ENCODE peak calls at places on chromosomes 7 and 10, in ten cellular contexts. One of them, this sample, is unnamed.

GRCh38 chr10:84340187-84340586 is 11.8 kb downstream of the CCSER2 start:
- ATAC-seq in pancreas: no peak
- ATAC-seq in left lung: peak; percentile 17
- ATAC-seq in HepG2: no peak
- ATAC-seq in upper lobe of left lung: no peak
- ATAC-seq in RWPE2: no peak
- ATAC-seq in upper lobe of right lung: peak; percentile 33
- ATAC-seq in lower lobe of right lung: peak; percentile 48
- ATAC-seq in A549: no peak
- ATAC-seq in psoas muscle: no peak
- ATAC-seq in this sample: no peak

GRCh38 chr7:22251906-22252495 is 105.0 kb downstream of the RAPGEF5 start:
- ATAC-seq in pancreas: no peak
- ATAC-seq in left lung: no peak
- ATAC-seq in HepG2: no peak
- ATAC-seq in upper lobe of left lung: no peak
- ATAC-seq in RWPE2: no peak
- ATAC-seq in upper lobe of right lung: no peak
- ATAC-seq in lower lobe of right lung: no peak
- ATAC-seq in A549: no peak
- ATAC-seq in psoas muscle: no peak
- ATAC-seq in this sample: no peak

GRCh38 chr7:111855842-111856227 is 293.5 kb upstream of the IMMP2L start:
- ATAC-seq in pancreas: peak; percentile 83
- ATAC-seq in left lung: peak; percentile 35
- ATAC-seq in HepG2: peak; percentile 73
- ATAC-seq in upper lobe of left lung: no peak
- ATAC-seq in RWPE2: no peak
- ATAC-seq in upper lobe of right lung: no peak
- ATAC-seq in lower lobe of right lung: no peak
- ATAC-seq in A549: peak; percentile 70
- ATAC-seq in psoas muscle: no peak
- ATAC-seq in this sample: no peak

GRCh38 chr7:27617651-27618381 is 44.9 kb downstream of the HIBADH start:
- ATAC-seq in pancreas: no peak
- ATAC-seq in left lung: no peak
- ATAC-seq in HepG2: peak; percentile 93
- ATAC-seq in upper lobe of left lung: peak; percentile 51
- ATAC-seq in RWPE2: no peak
- ATAC-seq in upper lobe of right lung: no peak
- ATAC-seq in lower lobe of right lung: peak; percentile 32
- ATAC-seq in A549: no peak
- ATAC-seq in psoas muscle: no peak
- ATAC-seq in this sample: no peak

GRCh38 chr7:100509213-100509612 is 25.5 kb downstream of the NYAP1 start:
- ATAC-seq in pancreas: peak; percentile 85
- ATAC-seq in left lung: no peak
- ATAC-seq in HepG2: peak; percentile 56
- ATAC-seq in upper lobe of left lung: no peak
- ATAC-seq in RWPE2: peak; percentile 89
- ATAC-seq in upper lobe of right lung: peak; percentile 15
- ATAC-seq in lower lobe of right lung: peak; percentile 17
- ATAC-seq in A549: no peak
- ATAC-seq in psoas muscle: no peak
- ATAC-seq in this sample: no peak

GRCh38 chr10:62691331-62691730 is 113.2 kb upstream of the ADO start:
- ATAC-seq in pancreas: no peak
- ATAC-seq in left lung: no peak
- ATAC-seq in HepG2: no peak
- ATAC-seq in upper lobe of left lung: no peak
- ATAC-seq in RWPE2: no peak
- ATAC-seq in upper lobe of right lung: no peak
- ATAC-seq in lower lobe of right lung: no peak
- ATAC-seq in A549: no peak
- ATAC-seq in psoas muscle: no peak
- ATAC-seq in this sample: no peak

GRCh38 chr10:112407696-112408095 is 33.8 kb downstream of the ACSL5 start:
- ATAC-seq in pancreas: no peak
- ATAC-seq in left lung: no peak
- ATAC-seq in HepG2: no peak
- ATAC-seq in upper lobe of left lung: no peak
- ATAC-seq in RWPE2: no peak
- ATAC-seq in upper lobe of right lung: no peak
- ATAC-seq in lower lobe of right lung: no peak
- ATAC-seq in A549: no peak
- ATAC-seq in psoas muscle: no peak
- ATAC-seq in this sample: no peak

GRCh38 chr7:49483142-49483541 is 290.3 kb upstream of the VWC2 start:
- ATAC-seq in pancreas: peak; percentile 52
- ATAC-seq in left lung: no peak
- ATAC-seq in HepG2: peak; percentile 44
- ATAC-seq in upper lobe of left lung: no peak
- ATAC-seq in RWPE2: no peak
- ATAC-seq in upper lobe of right lung: peak; percentile 74
- ATAC-seq in lower lobe of right lung: no peak
- ATAC-seq in A549: no peak
- ATAC-seq in psoas muscle: no peak
- ATAC-seq in this sample: no peak

GRCh38 chr10:64977912-64978311 is 1456.7 kb downstream of the REEP3 start:
- ATAC-seq in pancreas: no peak
- ATAC-seq in left lung: no peak
- ATAC-seq in HepG2: no peak
- ATAC-seq in upper lobe of left lung: no peak
- ATAC-seq in RWPE2: no peak
- ATAC-seq in upper lobe of right lung: no peak
- ATAC-seq in lower lobe of right lung: no peak
- ATAC-seq in A549: no peak
- ATAC-seq in psoas muscle: no peak
- ATAC-seq in this sample: no peak
- TF ChIP-seq CTCF in pancreas: no peak
- TF ChIP-seq CTCF in left lung: no peak
- TF ChIP-seq CTCF in HepG2: no peak
- TF ChIP-seq CTCF in upper lobe of left lung: no peak
- TF ChIP-seq CTCF in RWPE2: peak; percentile 39
- TF ChIP-seq CTCF in upper lobe of right lung: peak; percentile 10
- TF ChIP-seq CTCF in lower lobe of right lung: no peak
- TF ChIP-seq CTCF in A549: no peak
- TF ChIP-seq CTCF in psoas muscle: peak; percentile 6
- TF ChIP-seq CTCF in this sample: no peak

DNA sequence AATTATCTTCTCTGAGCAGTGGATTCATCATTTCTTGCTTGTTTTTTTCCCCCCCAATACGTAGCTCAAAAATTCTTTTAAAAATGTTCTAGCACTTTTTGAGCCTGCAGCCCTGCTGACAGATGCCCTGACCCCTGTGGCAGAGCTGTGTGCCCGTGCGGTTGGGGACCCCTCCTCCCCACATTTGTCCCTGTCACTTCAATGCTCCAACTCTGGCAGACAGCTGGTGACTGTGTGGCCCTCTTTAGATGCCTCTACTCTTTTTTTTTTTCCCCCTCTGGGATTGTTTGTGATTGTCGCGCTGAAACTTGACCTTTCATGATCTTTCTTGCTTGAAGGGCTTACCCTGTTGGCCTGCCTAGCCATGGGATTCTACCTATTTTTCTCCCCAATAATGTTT is 214.1 kb downstream of the TMEM178B start:
- ATAC-seq in pancreas: no peak
- ATAC-seq in left lung: no peak
- ATAC-seq in HepG2: no peak
- ATAC-seq in upper lobe of left lung: no peak
- ATAC-seq in RWPE2: no peak
- ATAC-seq in upper lobe of right lung: no peak
- ATAC-seq in lower lobe of right lung: no peak
- ATAC-seq in A549: no peak
- ATAC-seq in psoas muscle: no peak
- ATAC-seq in this sample: no peak
- H3K4me1 ChIP-seq in pancreas: no peaks in the 10 kb centered on the region
- H3K4me1 ChIP-seq in left lung: no peaks in the 10 kb centered on the region
- H3K4me1 ChIP-seq in HepG2: no peaks in the 10 kb centered on the region
- H3K4me1 ChIP-seq in upper lobe of left lung: no peaks in the 10 kb centered on the region
- H3K4me1 ChIP-seq in RWPE2: no peaks in the 10 kb centered on the region
- H3K4me1 ChIP-seq in upper lobe of right lung: no peaks in the 10 kb centered on the region
- H3K4me1 ChIP-seq in lower lobe of right lung: no peaks in the 10 kb centered on the region
- H3K4me1 ChIP-seq in A549: no peaks in the 10 kb centered on the region
- H3K4me1 ChIP-seq in psoas muscle: no peaks in the 10 kb centered on the region
- H3K4me1 ChIP-seq in this sample: no peaks in the 10 kb centered on the region

GRCh38 chr7:47180268-47180826 is 401.6 kb downstream of the TNS3 start:
- ATAC-seq in pancreas: peak; percentile 66
- ATAC-seq in left lung: peak; percentile 78
- ATAC-seq in HepG2: peak; percentile 93
- ATAC-seq in upper lobe of left lung: no peak
- ATAC-seq in RWPE2: peak; percentile 81
- ATAC-seq in upper lobe of right lung: peak; percentile 74
- ATAC-seq in lower lobe of right lung: peak; percentile 64
- ATAC-seq in A549: peak; percentile 96
- ATAC-seq in psoas muscle: peak; percentile 81
- ATAC-seq in this sample: peak; percentile 67
- TF ChIP-seq CTCF in pancreas: peak; percentile 69
- TF ChIP-seq CTCF in left lung: peak; percentile 69
- TF ChIP-seq CTCF in HepG2: peak; percentile 80
- TF ChIP-seq CTCF in upper lobe of left lung: peak; percentile 56
- TF ChIP-seq CTCF in RWPE2: peak; percentile 84
- TF ChIP-seq CTCF in upper lobe of right lung: peak; percentile 87
- TF ChIP-seq CTCF in lower lobe of right lung: peak; percentile 82
- TF ChIP-seq CTCF in A549: peak; percentile 96
- TF ChIP-seq CTCF in psoas muscle: peak; percentile 86
- TF ChIP-seq CTCF in this sample: peak; percentile 77

DNA sequence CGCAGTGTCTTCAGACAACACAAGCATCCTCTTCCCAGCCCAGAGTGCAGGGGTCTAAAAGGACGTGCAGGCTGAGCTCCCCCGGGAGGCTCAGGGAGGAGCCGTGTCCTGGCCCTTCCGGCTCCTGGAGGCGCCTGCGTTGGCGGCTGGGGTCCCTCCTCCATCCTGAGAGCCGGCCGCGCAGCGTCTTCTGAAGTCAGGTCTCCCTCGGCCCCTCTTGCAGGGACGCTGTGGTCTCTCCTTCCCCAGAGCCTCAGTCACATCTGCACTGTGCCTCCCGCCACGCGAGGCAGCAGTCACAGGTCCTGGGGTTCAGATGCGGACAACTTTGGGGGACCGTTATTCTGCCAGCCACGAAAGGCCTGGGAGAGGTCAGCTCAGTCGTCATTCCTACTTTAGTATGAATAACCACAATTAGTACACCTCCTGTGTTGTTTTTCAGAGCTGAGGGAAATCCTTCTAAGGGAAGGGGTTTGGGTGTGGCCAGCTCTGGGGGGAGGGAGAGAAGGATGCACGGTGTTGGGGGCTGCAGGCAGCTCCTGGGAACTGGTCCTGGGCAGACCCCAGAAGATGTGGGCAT is 41.2 kb downstream of the FAM20C start:
- ATAC-seq in pancreas: no peak
- ATAC-seq in left lung: no peak
- ATAC-seq in HepG2: no peak
- ATAC-seq in upper lobe of left lung: no peak
- ATAC-seq in RWPE2: no peak
- ATAC-seq in upper lobe of right lung: no peak
- ATAC-seq in lower lobe of right lung: no peak
- ATAC-seq in A549: no peak
- ATAC-seq in psoas muscle: no peak
- ATAC-seq in this sample: no peak
- H3K4me1 ChIP-seq in pancreas: peaks cover 8% of the 10 kb centered on the region
- H3K4me1 ChIP-seq in left lung: peaks cover 28% of the 10 kb centered on the region
- H3K4me1 ChIP-seq in HepG2: peaks cover 28% of the 10 kb centered on the region
- H3K4me1 ChIP-seq in upper lobe of left lung: peaks cover 33% of the 10 kb centered on the region
- H3K4me1 ChIP-seq in RWPE2: peaks cover 7% of the 10 kb centered on the region
- H3K4me1 ChIP-seq in upper lobe of right lung: peaks cover 33% of the 10 kb centered on the region
- H3K4me1 ChIP-seq in lower lobe of right lung: peaks cover 43% of the 10 kb centered on the region
- H3K4me1 ChIP-seq in A549: peaks cover 33% of the 10 kb centered on the region
- H3K4me1 ChIP-seq in psoas muscle: peaks cover 68% of the 10 kb centered on the region
- H3K4me1 ChIP-seq in this sample: peaks cover 5% of the 10 kb centered on the region

DNA sequence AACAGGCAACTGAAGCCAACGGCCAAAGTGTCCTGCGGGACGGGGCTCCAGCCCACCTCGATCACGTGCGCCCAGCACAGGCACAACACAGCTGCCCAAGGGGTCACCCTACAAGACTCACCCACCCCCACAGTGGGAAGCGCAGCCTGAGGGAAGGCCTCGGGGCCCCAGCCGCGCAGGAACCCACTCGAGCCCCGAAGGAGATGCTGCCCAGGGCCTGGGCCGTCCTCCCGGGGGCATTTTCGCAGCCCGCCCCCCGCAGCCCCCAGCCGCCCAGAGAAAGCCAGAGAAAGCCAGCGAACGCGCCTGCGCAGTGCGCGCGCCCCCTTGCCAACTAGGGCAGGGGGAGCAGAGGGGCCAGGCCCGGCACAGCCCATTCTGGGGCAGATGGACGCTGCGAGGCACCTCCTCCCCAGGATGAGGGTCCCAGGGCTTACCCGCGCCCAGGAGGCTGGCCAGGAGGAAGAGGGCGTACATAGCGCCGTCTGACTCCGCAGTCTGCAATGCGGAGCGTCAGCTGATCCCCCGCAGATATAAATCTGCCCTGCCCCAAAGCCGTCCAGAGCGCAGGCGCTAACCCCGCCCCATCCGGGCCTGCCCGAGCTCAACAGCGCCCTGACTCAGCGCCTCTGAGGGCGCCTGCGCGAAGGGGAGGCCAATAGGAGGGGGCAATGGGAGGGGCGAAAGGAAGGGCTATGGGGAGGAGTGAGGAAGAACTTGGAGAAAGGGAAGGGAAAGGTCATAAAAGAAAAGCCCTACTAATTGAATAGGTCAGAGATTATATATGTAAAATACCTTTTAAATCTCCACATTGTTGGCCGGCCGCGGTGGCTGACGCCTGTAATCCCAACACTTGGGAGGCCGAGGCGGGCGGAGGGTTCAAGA is at the start of gene PSAP:
- ATAC-seq in pancreas: peak; percentile 91
- ATAC-seq in left lung: peak; percentile 96
- ATAC-seq in HepG2: peak; percentile 94
- ATAC-seq in upper lobe of left lung: peak; percentile 99
- ATAC-seq in RWPE2: peak; percentile 95
- ATAC-seq in upper lobe of right lung: peak; percentile 98
- ATAC-seq in lower lobe of right lung: peak; percentile 99
- ATAC-seq in A549: peak; percentile 98
- ATAC-seq in psoas muscle: peak; percentile 96
- ATAC-seq in this sample: peak; percentile 100
- TF ChIP-seq CTCF in pancreas: no peak
- TF ChIP-seq CTCF in left lung: no peak
- TF ChIP-seq CTCF in HepG2: no peak
- TF ChIP-seq CTCF in upper lobe of left lung: no peak
- TF ChIP-seq CTCF in RWPE2: no peak
- TF ChIP-seq CTCF in upper lobe of right lung: no peak
- TF ChIP-seq CTCF in lower lobe of right lung: no peak
- TF ChIP-seq CTCF in A549: no peak
- TF ChIP-seq CTCF in psoas muscle: no peak
- TF ChIP-seq CTCF in this sample: no peak

DNA sequence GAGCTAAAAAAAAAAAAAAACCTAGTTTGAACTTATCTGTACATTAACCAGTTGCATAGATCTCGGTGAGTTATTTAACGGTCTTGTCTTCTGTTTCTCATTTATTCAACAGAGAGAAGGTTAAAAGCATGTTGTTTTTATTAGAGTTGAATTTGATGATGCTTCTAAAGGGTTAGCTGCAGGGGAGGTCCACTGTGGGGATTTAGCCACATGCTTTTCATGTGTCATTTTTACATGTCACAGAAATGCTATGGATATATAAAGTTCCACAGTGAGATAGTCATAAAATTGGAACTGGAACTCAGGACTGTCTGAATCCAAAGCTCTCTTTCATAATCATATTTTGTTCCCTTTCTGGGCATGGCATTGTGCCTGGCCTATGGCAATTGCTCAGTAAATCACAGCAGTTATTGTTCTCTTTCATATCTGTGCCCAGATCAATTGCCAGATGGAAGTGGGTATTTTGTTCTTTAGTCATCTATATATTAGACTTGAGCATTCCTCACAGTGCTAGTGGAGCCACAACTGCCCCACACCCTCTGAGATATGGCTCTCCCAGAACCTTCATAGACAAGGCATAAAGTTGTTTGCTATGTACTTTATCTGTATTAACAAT is 578.8 kb downstream of the NRG3 start:
- ATAC-seq in pancreas: no peak
- ATAC-seq in left lung: no peak
- ATAC-seq in HepG2: no peak
- ATAC-seq in upper lobe of left lung: no peak
- ATAC-seq in RWPE2: no peak
- ATAC-seq in upper lobe of right lung: no peak
- ATAC-seq in lower lobe of right lung: no peak
- ATAC-seq in A549: no peak
- ATAC-seq in psoas muscle: no peak
- ATAC-seq in this sample: no peak
- H3K4me1 ChIP-seq in pancreas: no peaks in the 10 kb centered on the region
- H3K4me1 ChIP-seq in left lung: no peaks in the 10 kb centered on the region
- H3K4me1 ChIP-seq in HepG2: no peaks in the 10 kb centered on the region
- H3K4me1 ChIP-seq in upper lobe of left lung: no peaks in the 10 kb centered on the region
- H3K4me1 ChIP-seq in RWPE2: no peaks in the 10 kb centered on the region
- H3K4me1 ChIP-seq in upper lobe of right lung: no peaks in the 10 kb centered on the region
- H3K4me1 ChIP-seq in lower lobe of right lung: no peaks in the 10 kb centered on the region
- H3K4me1 ChIP-seq in A549: no peaks in the 10 kb centered on the region
- H3K4me1 ChIP-seq in psoas muscle: no peaks in the 10 kb centered on the region
- H3K4me1 ChIP-seq in this sample: no peaks in the 10 kb centered on the region

This sample was measured in gastroesophageal sphincter.